ENCODE peak calls at places on chromosomes 5 and 9, in eight cellular contexts. C, I, B, U, A, W, N and P are unnamed samples.

GRCh38 chr5:179497636-179498365 is 52.6 kb upstream of the RUFY1 start:
- DNase-seq in C (no peak), I (no peak), B (no peak), U (no peak), A (no peak), W (no peak), N (no peak), P (no peak)

GRCh38 chr5:158805195-158805594 is 294.5 kb downstream of the EBF1 start:
- DNase-seq in C (no peak), I (no peak), B (no peak), U (no peak), A (no peak), W (no peak), N (no peak), P (no peak)

GRCh38 chr9:92795000-92795399 is 30.4 kb upstream of the BICD2 start:
- DNase-seq in C (no peak), I (no peak), B (no peak), U (no peak), A (no peak), W (no peak), N (no peak), P (no peak)

GRCh38 chr9:131236761-131237160 is 39.5 kb downstream of the FAM78A start:
- DNase-seq in C (no peak), I (no peak), B (no peak), U (no peak), A (no peak), W (no peak), N (no peak), P (no peak)

GRCh38 chr5:113376640-113377039 is 58.1 kb downstream of the TSSK1B start:
- DNase-seq in C (no peak), I (no peak), B (no peak), U (no peak), A (no peak), W (no peak), N (no peak), P (no peak)

GRCh38 chr9:5321058-5321457 is 16.5 kb upstream of the RLN2 start:
- DNase-seq in C (no peak), I (no peak), B (no peak), U (no peak), A (no peak), W (no peak), N (no peak), P (no peak)

GRCh38 chr5:137488974-137489373 is 10.2 kb downstream of the SPOCK1 start:
- DNase-seq in C (no peak), I (no peak), B (no peak), U (no peak), A (no peak), W (no peak), N (no peak), P (no peak)

GRCh38 chr9:131587331-131587730 is 42.0 kb downstream of the PRRT1B start:
- DNase-seq in C (no peak), I (no peak), B (no peak), U (no peak), A (no peak), W (no peak), N (no peak), P (no peak)

GRCh38 chr5:125865166-125865815 is 557.9 kb upstream of the GRAMD2B start:
- DNase-seq in C (no peak), I (no peak), B (no peak), U (no peak), A (peak), W (no peak), N (no peak), P (no peak)

GRCh38 chr5:146034605-146035004 is 70.8 kb downstream of the PLAC8L1 start:
- DNase-seq in C (no peak), I (no peak), B (no peak), U (no peak), A (no peak), W (no peak), N (no peak), P (no peak)

GRCh38 chr5:75091597-75091996 is 39.2 kb upstream of the GCNT4 start:
- DNase-seq in C (no peak), I (no peak), B (no peak), U (no peak), A (peak), W (no peak), N (no peak), P (no peak)

GRCh38 chr5:177382423-177383029 is 1.7 kb upstream of the SLC34A1 start:
- DNase-seq in C (no peak), I (peak), B (peak), U (no peak), A (no peak), W (peak), N (no peak), P (no peak)

GRCh38 chr5:124735169-124735858 is 11.1 kb downstream of the ZNF608 start:
- DNase-seq in C (no peak), I (peak), B (no peak), U (peak), A (peak), W (no peak), N (no peak), P (no peak)

GRCh38 chr5:28967848-28968247 is 1929.5 kb upstream of the CDH9 start:
- DNase-seq in C (no peak), I (no peak), B (no peak), U (no peak), A (no peak), W (no peak), N (no peak), P (no peak)

GRCh38 chr9:92635760-92636159 is 34.2 kb downstream of the IPPK start:
- DNase-seq in C (no peak), I (no peak), B (no peak), U (no peak), A (no peak), W (no peak), N (no peak), P (no peak)

GRCh38 chr5:153491408-153491807 is 938 bp downstream of the GRIA1 start:
- DNase-seq in C (no peak), I (no peak), B (no peak), U (no peak), A (no peak), W (no peak), N (no peak), P (no peak)

GRCh38 chr5:153489611-153490010 is 859 bp upstream of the GRIA1 start:
- DNase-seq in C (no peak), I (no peak), B (no peak), U (no peak), A (peak), W (no peak), N (no peak), P (no peak)

GRCh38 chr5:153490124-153491085 is at the start of gene GRIA1:
- DNase-seq in C (no peak), I (peak), B (no peak), U (no peak), A (peak), W (no peak), N (no peak), P (no peak)
- TF ChIP-seq CTCF in C (no peak), I (no peak), B (no peak), U (no peak), A (peak), W (no peak), N (no peak), P (no peak)

DNA sequence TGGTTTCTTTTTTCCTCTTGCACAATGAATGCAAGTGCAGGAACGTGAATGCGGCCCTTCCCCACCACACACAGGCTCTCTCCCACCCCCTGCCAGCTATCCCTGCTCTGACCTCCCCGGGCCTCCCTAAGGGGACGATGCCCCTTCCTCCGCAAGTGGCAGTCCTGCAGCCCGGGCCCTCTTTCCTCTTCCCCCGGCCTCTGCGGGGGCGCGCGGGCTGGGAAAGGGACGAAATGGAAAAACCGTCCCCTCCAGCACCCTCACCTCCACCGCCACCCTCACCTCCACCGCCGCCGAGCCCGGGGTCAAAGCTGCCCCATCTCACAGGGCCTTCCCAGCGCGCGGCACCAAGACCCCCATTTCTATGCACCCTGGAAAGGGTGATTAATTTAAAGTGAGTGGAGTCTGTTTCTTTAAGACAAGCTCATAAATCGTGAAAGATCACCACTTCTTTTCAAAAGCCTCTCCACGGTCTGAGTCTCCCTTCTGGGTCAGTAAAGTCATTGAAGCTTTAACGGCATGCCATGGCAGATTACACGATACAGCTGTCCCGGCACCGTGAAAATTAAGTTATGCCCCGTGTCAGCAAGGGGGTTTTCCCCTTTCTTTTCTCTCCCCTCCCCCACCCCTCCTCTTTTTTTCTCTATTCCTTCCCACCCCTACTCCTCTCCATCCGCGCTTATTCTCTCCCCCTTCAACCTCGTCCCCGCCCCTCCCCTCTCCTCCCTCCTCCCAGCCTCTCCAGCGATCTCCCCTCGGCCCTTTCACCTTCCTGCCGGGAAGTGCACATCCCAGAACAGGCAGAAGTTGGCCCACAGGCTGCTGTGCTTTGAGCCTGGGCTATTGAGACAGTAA is 44.5 kb downstream of the GAS1 start:
- DNase-seq in C (no peak), I (no peak), B (no peak), U (no peak), A (no peak), W (no peak), N (no peak), P (no peak)
- H3K4me3 ChIP-seq in C (no peak), I (peak), B (no peak), U (no peak), A (no peak), W (no peak), N (no peak), P (peak)

DNA sequence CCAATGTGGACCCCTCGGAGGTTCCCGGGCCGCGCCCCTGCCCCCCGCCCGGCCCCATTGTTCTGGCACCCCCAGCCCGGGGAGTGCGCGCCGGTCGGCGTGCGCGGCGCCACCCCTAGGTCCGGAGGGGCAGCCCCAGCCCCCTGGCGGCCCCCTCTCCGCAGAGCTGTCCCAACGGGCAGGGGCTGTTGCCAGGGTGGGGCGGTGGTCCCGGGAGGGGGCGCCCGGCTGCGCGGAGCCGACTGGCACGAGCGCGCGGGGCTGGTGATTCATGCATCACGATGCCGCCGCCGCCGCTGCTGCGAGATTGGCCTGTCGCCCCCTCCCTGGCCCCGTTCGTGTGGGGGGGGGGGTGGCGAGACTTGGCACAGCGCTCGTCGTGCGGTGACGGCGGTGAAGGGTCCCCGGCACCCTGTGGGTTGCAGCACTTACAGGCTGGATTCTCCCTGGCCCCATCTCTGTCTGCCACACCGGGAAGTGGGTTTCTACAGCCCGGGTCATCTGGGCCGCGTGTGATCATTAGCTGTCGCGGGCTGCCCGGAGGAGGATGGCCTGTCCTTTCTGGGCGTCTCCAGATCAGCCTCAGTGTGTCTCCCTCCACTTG is 756 bp downstream of the NCS1 start:
- DNase-seq in C (no peak), I (peak), B (no peak), U (no peak), A (no peak), W (peak), N (no peak), P (no peak)
- TF ChIP-seq CTCF in C (no peak), I (no peak), B (no peak), U (no peak), A (no peak), W (no peak), N (no peak), P (no peak)

GRCh38 chr9:127938298-127938690 is 640 bp upstream of the DPM2 start:
- DNase-seq in C (no peak), I (no peak), B (no peak), U (no peak), A (no peak), W (no peak), N (peak), P (no peak)
- H3K4me3 ChIP-seq in C (no peak), I (peak), B (no peak), U (peak), A (peak), W (no peak), N (no peak), P (peak)

GRCh38 chr9:22008662-22009562 is at the start of gene CDKN2B:
- DNase-seq in C (peak), I (peak), B (peak), U (peak), A (peak), W (peak), N (peak), P (peak)
- TF ChIP-seq CTCF in C (peak), I (peak), B (peak), U (peak), A (peak), W (peak), N (peak), P (peak)

GRCh38 chr5:139742173-139742903 is 53.3 kb upstream of the PSD2 start:
- DNase-seq in C (no peak), I (no peak), B (no peak), U (no peak), A (no peak), W (no peak), N (no peak), P (no peak)
- H3K4me3 ChIP-seq in C (no peak), I (no peak), B (no peak), U (no peak), A (no peak), W (no peak), N (no peak), P (no peak)

DNA sequence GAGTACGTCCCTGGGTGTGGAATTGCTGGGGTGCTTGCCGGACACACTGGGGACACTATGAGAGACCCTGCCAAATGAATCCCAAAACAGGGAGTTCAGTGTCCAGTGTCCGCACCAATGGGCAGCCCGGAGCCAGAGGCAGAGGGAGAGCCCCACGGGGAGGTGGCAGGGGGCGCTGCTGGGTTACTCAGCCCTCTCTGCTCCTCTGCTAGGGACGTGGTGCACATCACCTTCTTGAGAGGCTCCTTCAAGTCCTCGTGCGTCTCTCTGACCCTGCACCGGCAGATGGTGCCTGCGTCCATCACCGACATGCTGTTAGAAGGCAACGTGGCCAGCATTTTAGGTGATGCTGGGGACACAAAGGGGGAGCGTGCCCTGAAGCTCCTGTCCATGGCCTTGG is 20.8 kb downstream of the STKLD1 start:
- DNase-seq in C (no peak), I (peak), B (no peak), U (no peak), A (no peak), W (no peak), N (no peak), P (no peak)
- TF ChIP-seq CTCF in C (peak), I (peak), B (no peak), U (no peak), A (peak), W (no peak), N (no peak), P (peak)

GRCh38 chr5:157280927-157281326 is 15.0 kb downstream of the CYFIP2 start:
- DNase-seq in C (no peak), I (no peak), B (no peak), U (no peak), A (peak), W (no peak), N (no peak), P (no peak)
- H3K4me3 ChIP-seq in C (no peak), I (no peak), B (no peak), U (no peak), A (no peak), W (no peak), N (no peak), P (no peak)